ENCODE peak calls at places on chromosomes 1 and 21, in eight cellular contexts. X is stromal cell of bone marrow; V is GM23248; O is AG08395; H is DMS153; A is activated T-cell treated with anti-CD3 and anti-CD28 coated beads, Interleukin-2, amount 50 U/mL, for 72 hours; I is stimulated activated CD4-positive, alpha-beta T cell treated with anti-CD3 and anti-CD28 coated beads, Interleukin-4, amount 100 ng/mL, for 24 hours; B is fibroblast of pulmonary artery. T is an unnamed sample.

GRCh38 chr1:209884665-209885117 is 53.3 kb upstream of the SYT14 start:
- DNase-seq in O (peak), I (peak), V (peak), X (peak), H (no peak), A (peak), B (peak), T (peak)

GRCh38 chr1:210251680-210252490 is 19.3 kb downstream of the SERTAD4 start:
- DNase-seq in V (no peak), A (no peak), I (no peak), H (no peak), B (no peak), O (no peak), X (no peak), T (no peak)

GRCh38 chr1:205786599-205786998 is 11.3 kb upstream of the RAB29 start:
- DNase-seq in B (no peak), V (no peak), O (no peak), X (no peak), I (no peak), A (no peak), H (no peak), T (no peak)

GRCh38 chr1:75035536-75035935 is 98.7 kb upstream of the LHX8 start:
- DNase-seq in O (no peak), H (no peak), V (peak), B (no peak), X (no peak), I (no peak), A (no peak), T (no peak)

GRCh38 chr1:207748737-207749528 is 2.9 kb upstream of the CD46 start:
- DNase-seq in O (no peak), H (peak), V (no peak), X (no peak), A (no peak), I (no peak), B (no peak), T (no peak)

GRCh38 chr1:63746129-63746864 is 27.5 kb upstream of the ROR1 start:
- DNase-seq in O (peak), H (no peak), X (peak), A (peak), I (peak), B (peak), V (peak), T (peak)

GRCh38 chr21:36690637-36691538 is 8.0 kb upstream of the SIM2 start:
- DNase-seq in X (no peak), A (no peak), O (no peak), H (no peak), I (no peak), B (no peak), V (peak), T (no peak)

GRCh38 chr21:14981246-14981645 is 83.6 kb downstream of the NRIP1 start:
- DNase-seq in O (no peak), A (no peak), H (no peak), X (no peak), V (no peak), B (no peak), I (no peak), T (no peak)

GRCh38 chr1:110203021-110203661 is 7.0 kb upstream of the KCNC4 start:
- DNase-seq in H (peak), I (peak), O (peak), A (peak), V (peak), B (peak), X (peak), T (peak)